ENCODE peak calls at places on chromosomes 12 and 14, in six cellular contexts. J, E, I, O, M and C are unnamed samples.
A peak's percentile ranks its signal among the peaks of the same experiment; 100 is the strongest.

GRCh38 chr12:43453761-43454160 is 98.2 kb downstream of the ADAMTS20 start:
- DNase-seq in E (no peak), I (no peak), M (no peak), J (no peak), O (no peak), C (no peak)

GRCh38 chr12:1496162-1496925 is 98.0 kb downstream of the FBXL14 start:
- DNase-seq in E (no peak), I (no peak), M (no peak), J (peak; percentile 52), O (no peak), C (no peak)

GRCh38 chr12:123059501-123059900 is 79.0 kb downstream of the ARL6IP4 start:
- DNase-seq in E (no peak), O (no peak), I (no peak), J (no peak), M (no peak), C (no peak)

GRCh38 chr12:41923351-41923750 is 221.3 kb downstream of the GXYLT1 start:
- DNase-seq in M (no peak), J (no peak), I (no peak), O (no peak), E (no peak), C (no peak)

GRCh38 chr14:90266441-90267154 is 10.2 kb downstream of the PSMC1 start:
- DNase-seq in O (no peak), J (no peak), E (no peak), I (no peak), M (no peak), C (no peak)

GRCh38 chr14:33792387-33793368 is 158.2 kb downstream of the EGLN3 start:
- DNase-seq in O (peak; percentile 84), M (peak; percentile 76), E (peak; percentile 76), J (peak; percentile 93), I (peak; percentile 29), C (peak; percentile 86)

GRCh38 chr12:100403446-100403845 is 46.6 kb downstream of the SLC17A8 start:
- DNase-seq in E (no peak), I (no peak), M (no peak), O (no peak), J (no peak), C (no peak)

GRCh38 chr12:55718650-55719275 is 1.4 kb upstream of the RDH5 start:
- DNase-seq in E (no peak), O (no peak), J (no peak), M (no peak), I (no peak), C (no peak)

GRCh38 chr12:104653730-104654328 is 197.1 kb downstream of the CHST11 start:
- DNase-seq in J (peak; percentile 87), E (no peak), O (no peak), I (no peak), M (no peak), C (no peak)

GRCh38 chr14:100865682-100866591 is 37.6 kb downstream of the RTL1 start:
- DNase-seq in I (no peak), M (peak; percentile 32), O (peak; percentile 36), E (no peak), J (no peak), C (no peak)

GRCh38 chr12:10363922-10364838 is 25.7 kb downstream of the KLRK1 start:
- DNase-seq in O (no peak), E (no peak), J (peak; percentile 80), M (no peak), I (no peak), C (peak; percentile 76)

GRCh38 chr12:59649203-59649602 is 53.4 kb downstream of the SLC16A7 start:
- DNase-seq in E (no peak), I (no peak), M (no peak), J (no peak), O (no peak), C (no peak)

GRCh38 chr14:75042040-75042439 is 9.2 kb downstream of the MLH3 start:
- DNase-seq in M (no peak), E (no peak), I (no peak), O (peak; percentile 68), J (no peak), C (no peak)

GRCh38 chr14:85701763-85702162 is 171.8 kb downstream of the FLRT2 start:
- DNase-seq in I (no peak), O (no peak), M (no peak), E (no peak), J (no peak), C (no peak)

GRCh38 chr14:88786715-88787114 is 6.0 kb downstream of the EML5 start:
- DNase-seq in M (no peak), O (no peak), E (no peak), I (no peak), J (no peak), C (no peak)

GRCh38 chr12:9969673-9970072 is 1.5 kb upstream of the CLEC12A start:
- DNase-seq in J (no peak), O (no peak), I (no peak), E (no peak), M (no peak), C (no peak)

GRCh38 chr12:88615490-88615889 is 35.2 kb upstream of the KITLG start:
- DNase-seq in O (no peak), I (no peak), E (no peak), M (no peak), J (no peak), C (no peak)

GRCh38 chr14:96852823-96853422 is 55.7 kb downstream of the VRK1 start:
- DNase-seq in I (peak; percentile 26), E (no peak), J (no peak), M (no peak), O (peak; percentile 16), C (peak; percentile 48)

GRCh38 chr14:56902413-56902812 is 92.1 kb upstream of the OTX2 start:
- DNase-seq in I (no peak), J (no peak), E (no peak), M (no peak), O (no peak), C (no peak)

GRCh38 chr12:131452444-131452860 is 258.4 kb upstream of the SFSWAP start:
- DNase-seq in J (peak; percentile 90), E (no peak), M (no peak), O (no peak), I (no peak), C (peak; percentile 44)

GRCh38 chr14:75333523-75334190 is 55.0 kb downstream of the FOS start:
- DNase-seq in M (peak; percentile 46), O (no peak), I (no peak), J (no peak), E (no peak), C (no peak)

GRCh38 chr14:90625445-90625844 is 190.8 kb downstream of the TTC7B start:
- DNase-seq in J (no peak), E (no peak), O (no peak), I (no peak), M (no peak), C (no peak)

GRCh38 chr12:132638541-132639408 is 20.2 kb downstream of the P2RX2 start:
- DNase-seq in M (no peak), I (no peak), O (peak; percentile 69), J (peak; percentile 84), E (no peak), C (no peak)

GRCh38 chr12:57454566-57455373 is at the start of gene INHBE:
- DNase-seq in M (no peak), J (peak; percentile 97), I (no peak), E (peak; percentile 54), O (no peak), C (no peak)

GRCh38 chr12:132256646-132257045 is 72.7 kb downstream of the GALNT9 start:
- DNase-seq in M (peak; percentile 10), E (no peak), O (no peak), J (no peak), I (no peak), C (no peak)

GRCh38 chr12:57005980-57006808 is at the start of gene ZBTB39:
- DNase-seq in E (peak; percentile 63), J (peak; percentile 92), I (peak; percentile 16), M (peak; percentile 64), O (peak; percentile 99), C (peak; percentile 77)

GRCh38 chr14:54177861-54178591 is 218.8 kb upstream of the CDKN3 start:
- DNase-seq in M (no peak), I (no peak), J (no peak), E (no peak), O (no peak), C (no peak)

GRCh38 chr12:41932470-41932991 is 212.1 kb downstream of the GXYLT1 start:
- DNase-seq in O (peak; percentile 91), M (peak; percentile 82), E (no peak), J (peak; percentile 89), I (no peak), C (peak; percentile 55)

GRCh38 chr14:35347323-35348043 is 55.3 kb downstream of the PSMA6 start:
- DNase-seq in J (peak; percentile 76), I (no peak), O (peak; percentile 11), E (no peak), M (peak; percentile 55), C (peak; percentile 54)

GRCh38 chr12:12159988-12160387 is 89.2 kb downstream of the BCL2L14 start:
- DNase-seq in O (no peak), M (no peak), J (no peak), I (no peak), E (no peak), C (no peak)

GRCh38 chr14:30291216-30291615 is 267.7 kb upstream of the G2E3 start:
- DNase-seq in M (no peak), E (no peak), O (no peak), I (no peak), J (no peak), C (no peak)

GRCh38 chr12:89081709-89082108 is 270.6 kb downstream of the DUSP6 start:
- DNase-seq in E (no peak), M (no peak), O (no peak), I (no peak), J (no peak), C (no peak)

GRCh38 chr12:75805905-75806304 is 225.7 kb downstream of the PHLDA1 start:
- DNase-seq in I (no peak), M (no peak), O (no peak), J (no peak), E (no peak), C (no peak)

GRCh38 chr12:24933694-24934407 is 15.1 kb downstream of the BCAT1 start:
- DNase-seq in O (no peak), I (no peak), M (no peak), J (no peak), E (no peak), C (no peak)
- H3K4me1 ChIP-seq in O (no peaks in the 10 kb centered on the region), I (no peaks in the 10 kb centered on the region), M (no peaks in the 10 kb centered on the region), J (no peaks in the 10 kb centered on the region), E (peaks cover 5% of the 10 kb centered on the region), C (no peaks in the 10 kb centered on the region)

GRCh38 chr14:68630611-68631013 is 162.3 kb downstream of the ZFP36L1 start:
- DNase-seq in E (no peak), O (no peak), M (no peak), I (no peak), J (peak; percentile 12), C (no peak)
- H3K4me1 ChIP-seq in E (peaks cover 25% of the 10 kb centered on the region), O (no peaks in the 10 kb centered on the region), M (peaks cover 51% of the 10 kb centered on the region), I (peaks cover 10% of the 10 kb centered on the region), J (peaks cover 6% of the 10 kb centered on the region), C (no peaks in the 10 kb centered on the region)

DNA sequence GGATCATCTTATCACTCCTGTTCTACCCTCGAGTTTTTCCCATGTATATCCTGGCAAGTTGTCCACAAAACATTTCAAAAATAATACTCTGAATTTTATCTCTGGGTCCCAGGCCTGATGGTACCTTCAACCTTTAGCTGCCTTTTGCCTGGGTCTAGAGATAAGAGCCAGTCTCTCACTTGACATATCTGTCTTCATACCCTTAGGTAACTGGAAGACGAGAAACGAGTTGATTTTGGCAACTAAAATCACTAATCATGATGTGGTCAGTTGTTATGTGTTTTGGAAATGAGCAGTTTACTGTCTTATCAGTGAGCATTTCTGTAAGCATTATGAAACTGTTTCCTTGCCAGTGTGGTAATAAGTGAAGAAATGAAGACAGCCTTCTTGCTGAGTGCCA is 6.3 kb downstream of the RNF10 start:
- DNase-seq in J (no peak), E (no peak), I (no peak), O (no peak), M (no peak), C (no peak)
- H3K4me1 ChIP-seq in J (peaks cover 10% of the 10 kb centered on the region), E (peaks cover 6% of the 10 kb centered on the region), I (peaks cover 25% of the 10 kb centered on the region), O (peaks cover 52% of the 10 kb centered on the region), M (peaks cover 83% of the 10 kb centered on the region), C (peaks cover 72% of the 10 kb centered on the region)

GRCh38 chr12:113131556-113131955 is 4.0 kb downstream of the RASAL1 start:
- DNase-seq in J (no peak), M (peak; percentile 8), I (no peak), E (no peak), O (peak; percentile 23), C (no peak)
- H3K4me1 ChIP-seq in J (no peaks in the 10 kb centered on the region), M (peaks cover 3% of the 10 kb centered on the region), I (peaks cover 13% of the 10 kb centered on the region), E (peaks cover 7% of the 10 kb centered on the region), O (no peaks in the 10 kb centered on the region), C (no peaks in the 10 kb centered on the region)